ENCODE peak calls at places on chromosome 4, in five cellular contexts. One of them, this sample, is unnamed. For H3K36me3 and H3K4me1, the result is how much of the 10 kb centered on the place peaks cover.

GRCh38 chr4:14743172-14743571 is 259.1 kb upstream of the CPEB2 start:
- DNase-seq in CD8-positive, alpha-beta T cell: no peak
- DNase-seq in left lung: no peak
- DNase-seq in mucosa of descending colon: no peak
- DNase-seq in stomach: no peak
- DNase-seq in this sample: no peak

GRCh38 chr4:139660518-139661149 is 5.0 kb upstream of the MGST2 start:
- DNase-seq in CD8-positive, alpha-beta T cell: no peak
- DNase-seq in left lung: no peak
- DNase-seq in mucosa of descending colon: no peak
- DNase-seq in stomach: no peak
- DNase-seq in this sample: no peak

GRCh38 chr4:123802082-123802658 is 405.6 kb downstream of the SPRY1 start:
- DNase-seq in CD8-positive, alpha-beta T cell: no peak
- DNase-seq in left lung: no peak
- DNase-seq in mucosa of descending colon: no peak
- DNase-seq in stomach: no peak
- DNase-seq in this sample: no peak

GRCh38 chr4:113162089-113162488 is 112.6 kb downstream of the ANK2 start:
- DNase-seq in CD8-positive, alpha-beta T cell: no peak
- DNase-seq in left lung: no peak
- DNase-seq in mucosa of descending colon: no peak
- DNase-seq in stomach: no peak
- DNase-seq in this sample: no peak

GRCh38 chr4:5890063-5890727 is 2.7 kb downstream of the CRMP1 start:
- DNase-seq in CD8-positive, alpha-beta T cell: no peak
- DNase-seq in left lung: peak
- DNase-seq in mucosa of descending colon: no peak
- DNase-seq in stomach: no peak
- DNase-seq in this sample: peak

GRCh38 chr4:158297866-158298265 is 87.6 kb downstream of the TMEM144 start:
- DNase-seq in CD8-positive, alpha-beta T cell: no peak
- DNase-seq in left lung: no peak
- DNase-seq in mucosa of descending colon: no peak
- DNase-seq in stomach: no peak
- DNase-seq in this sample: no peak

GRCh38 chr4:149370002-149370401 is 445.6 kb downstream of the IQCM start:
- DNase-seq in CD8-positive, alpha-beta T cell: no peak
- DNase-seq in left lung: peak
- DNase-seq in mucosa of descending colon: no peak
- DNase-seq in stomach: no peak
- DNase-seq in this sample: no peak

GRCh38 chr4:71261001-71261400 is 77.8 kb upstream of the SLC4A4 start:
- DNase-seq in CD8-positive, alpha-beta T cell: no peak
- DNase-seq in left lung: no peak
- DNase-seq in mucosa of descending colon: no peak
- DNase-seq in stomach: no peak
- DNase-seq in this sample: no peak

GRCh38 chr4:26140150-26140898 is 180.5 kb upstream of the RBPJ start:
- DNase-seq in CD8-positive, alpha-beta T cell: no peak
- DNase-seq in left lung: no peak
- DNase-seq in mucosa of descending colon: no peak
- DNase-seq in stomach: no peak
- DNase-seq in this sample: peak

GRCh38 chr4:147732516-147733193 is 767 bp downstream of the ARHGAP10 start:
- DNase-seq in CD8-positive, alpha-beta T cell: no peak
- DNase-seq in left lung: peak
- DNase-seq in mucosa of descending colon: peak
- DNase-seq in stomach: no peak
- DNase-seq in this sample: peak

GRCh38 chr4:5887361-5888221 is 5.3 kb downstream of the CRMP1 start:
- DNase-seq in CD8-positive, alpha-beta T cell: no peak
- DNase-seq in left lung: peak
- DNase-seq in mucosa of descending colon: no peak
- DNase-seq in stomach: no peak
- DNase-seq in this sample: no peak

GRCh38 chr4:40842725-40843401 is 93.1 kb downstream of the NSUN7 start:
- DNase-seq in CD8-positive, alpha-beta T cell: no peak
- DNase-seq in left lung: no peak
- DNase-seq in mucosa of descending colon: no peak
- DNase-seq in stomach: no peak
- DNase-seq in this sample: no peak

GRCh38 chr4:121684016-121684415 is 12.8 kb downstream of the ANXA5 start:
- DNase-seq in CD8-positive, alpha-beta T cell: no peak
- DNase-seq in left lung: no peak
- DNase-seq in mucosa of descending colon: no peak
- DNase-seq in stomach: no peak
- DNase-seq in this sample: no peak
- H3K36me3 ChIP-seq in CD8-positive, alpha-beta T cell: under half
- H3K36me3 ChIP-seq in left lung: under half
- H3K36me3 ChIP-seq in mucosa of descending colon: under half
- H3K36me3 ChIP-seq in stomach: under half
- H3K36me3 ChIP-seq in this sample: under half

GRCh38 chr4:182140547-182140946 is 102.7 kb upstream of the TENM3 start:
- DNase-seq in CD8-positive, alpha-beta T cell: no peak
- DNase-seq in left lung: no peak
- DNase-seq in mucosa of descending colon: no peak
- DNase-seq in stomach: no peak
- DNase-seq in this sample: no peak

GRCh38 chr4:182142146-182143085 is 100.8 kb upstream of the TENM3 start:
- DNase-seq in CD8-positive, alpha-beta T cell: no peak
- DNase-seq in left lung: peak
- DNase-seq in mucosa of descending colon: peak
- DNase-seq in stomach: no peak
- DNase-seq in this sample: peak

GRCh38 chr4:182139481-182139880 is 103.7 kb upstream of the TENM3 start:
- DNase-seq in CD8-positive, alpha-beta T cell: no peak
- DNase-seq in left lung: no peak
- DNase-seq in mucosa of descending colon: no peak
- DNase-seq in stomach: no peak
- DNase-seq in this sample: no peak

GRCh38 chr4:182141623-182142022 is 101.6 kb upstream of the TENM3 start:
- DNase-seq in CD8-positive, alpha-beta T cell: no peak
- DNase-seq in left lung: no peak
- DNase-seq in mucosa of descending colon: no peak
- DNase-seq in stomach: no peak
- DNase-seq in this sample: no peak

DNA sequence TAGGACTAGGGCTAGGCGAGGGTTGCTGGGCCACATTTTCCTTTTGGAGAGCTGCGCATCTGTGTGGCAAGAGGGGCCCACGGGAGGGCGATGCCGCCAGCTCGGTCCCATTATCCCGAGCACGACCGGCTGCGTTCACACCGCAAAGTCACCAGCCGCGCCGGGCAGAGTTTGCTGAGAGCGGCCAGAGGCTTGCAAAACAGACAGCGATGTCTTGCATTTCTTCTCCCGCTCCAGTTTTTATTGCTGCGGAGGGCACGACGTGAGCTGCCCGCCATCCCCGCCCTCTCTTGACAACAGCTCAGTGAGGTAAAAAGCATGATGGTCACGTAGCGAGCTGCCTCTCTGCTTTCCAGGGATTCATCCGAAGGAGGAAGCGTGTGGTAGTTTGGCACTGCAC is 102.2 kb upstream of the TENM3 start:
- DNase-seq in CD8-positive, alpha-beta T cell: no peak
- DNase-seq in left lung: peak
- DNase-seq in mucosa of descending colon: no peak
- DNase-seq in stomach: no peak
- DNase-seq in this sample: no peak
- H3K4me1 ChIP-seq in CD8-positive, alpha-beta T cell: under half
- H3K4me1 ChIP-seq in left lung: under half
- H3K4me1 ChIP-seq in mucosa of descending colon: under half
- H3K4me1 ChIP-seq in stomach: under half
- H3K4me1 ChIP-seq in this sample: under half

GRCh38 chr4:1345905-1346780 is 865 bp upstream of the UVSSA start:
- DNase-seq in CD8-positive, alpha-beta T cell: peak
- DNase-seq in left lung: peak
- DNase-seq in mucosa of descending colon: peak
- DNase-seq in stomach: peak
- DNase-seq in this sample: peak
- TF ChIP-seq CTCF in CD8-positive, alpha-beta T cell: peak
- TF ChIP-seq CTCF in left lung: no peak
- TF ChIP-seq CTCF in mucosa of descending colon: no peak
- TF ChIP-seq CTCF in stomach: no peak
- TF ChIP-seq CTCF in this sample: no peak

GRCh38 chr4:102612195-102612594 is 111.0 kb downstream of the NFKB1 start:
- DNase-seq in CD8-positive, alpha-beta T cell: no peak
- DNase-seq in left lung: no peak
- DNase-seq in mucosa of descending colon: no peak
- DNase-seq in stomach: no peak
- DNase-seq in this sample: no peak
- H3K36me3 ChIP-seq in CD8-positive, alpha-beta T cell: under half
- H3K36me3 ChIP-seq in left lung: under half
- H3K36me3 ChIP-seq in mucosa of descending colon: under half
- H3K36me3 ChIP-seq in stomach: half or more
- H3K36me3 ChIP-seq in this sample: under half

GRCh38 chr4:55791666-55792065 is 27.9 kb upstream of the EXOC1L start:
- DNase-seq in CD8-positive, alpha-beta T cell: no peak
- DNase-seq in left lung: no peak
- DNase-seq in mucosa of descending colon: no peak
- DNase-seq in stomach: no peak
- DNase-seq in this sample: no peak
- H3K4me1 ChIP-seq in CD8-positive, alpha-beta T cell: under half
- H3K4me1 ChIP-seq in left lung: under half
- H3K4me1 ChIP-seq in mucosa of descending colon: under half
- H3K4me1 ChIP-seq in stomach: under half
- H3K4me1 ChIP-seq in this sample: under half

GRCh38 chr4:184100297-184100885 is 117.3 kb downstream of the ENPP6 start:
- DNase-seq in CD8-positive, alpha-beta T cell: peak
- DNase-seq in left lung: peak
- DNase-seq in mucosa of descending colon: peak
- DNase-seq in stomach: peak
- DNase-seq in this sample: peak
- TF ChIP-seq CTCF in CD8-positive, alpha-beta T cell: peak
- TF ChIP-seq CTCF in left lung: peak
- TF ChIP-seq CTCF in mucosa of descending colon: peak
- TF ChIP-seq CTCF in stomach: no peak
- TF ChIP-seq CTCF in this sample: no peak